ENCODE peak calls at places on chromosomes 6 and 20, in ten cellular contexts. U is HCT116; A is activated CD4-positive, alpha-beta T cell treated with anti-CD3 and anti-CD28 coated beads, Interleukin-2, amount 50 U/mL, for 1 hour; E is stimulated activated CD4-positive, alpha-beta T cell treated with anti-CD3 and anti-CD28 coated beads, Interleukin-12 subunit alpha, Interleukin-12 subunit beta, amount 100 ng/mL, for 48 hours; Y is GM20000; Z is T-helper 2 cell; V is ACHN; P is GM13977; H is neural crest cell; O is fibroblast of the conjunctiva. T is an unnamed sample.

GRCh38 chr6:131125431-131125830 is 9.8 kb upstream of the AKAP7 start:
- DNase-seq in P (no peak), U (no peak), O (no peak), H (no peak), Y (no peak), E (no peak), V (no peak), Z (no peak), A (no peak), T (no peak)

GRCh38 chr20:12963456-12963855 is 45.3 kb upstream of the SPTLC3 start:
- DNase-seq in Y (no peak), Z (no peak), A (no peak), O (no peak), H (no peak), P (no peak), U (no peak), E (no peak), V (no peak), T (no peak)

GRCh38 chr20:7346026-7346425 is 578.5 kb downstream of the BMP2 start:
- DNase-seq in Z (no peak), E (no peak), Y (no peak), O (no peak), V (no peak), P (no peak), A (no peak), U (no peak), H (no peak), T (no peak)

GRCh38 chr6:24547243-24547642 is 52.5 kb downstream of the ALDH5A1 start:
- DNase-seq in U (no peak), P (peak; percentile 17), Z (peak; percentile 14), H (no peak), A (peak; percentile 28), V (no peak), O (no peak), Y (peak; percentile 23), E (peak; percentile 5), T (peak; percentile 2)

GRCh38 chr6:7236312-7237209 is 76.4 kb downstream of the SSR1 start:
- DNase-seq in A (no peak), P (peak; percentile 73), E (no peak), Z (no peak), Y (peak; percentile 68), V (no peak), U (peak; percentile 35), H (no peak), O (no peak), T (no peak)

GRCh38 chr20:46367967-46368901 is 38.2 kb downstream of the ELMO2 start:
- DNase-seq in H (no peak), Y (no peak), U (no peak), Z (no peak), O (no peak), E (no peak), A (no peak), P (no peak), V (no peak), T (no peak)

GRCh38 chr6:128063850-128064539 is 163.1 kb upstream of the THEMIS start:
- DNase-seq in U (no peak), A (no peak), V (no peak), O (no peak), E (no peak), Y (no peak), P (no peak), H (no peak), Z (no peak), T (no peak)

GRCh38 chr6:56902551-56903464 is 52.1 kb upstream of the BEND6 start:
- DNase-seq in O (peak; percentile 51), P (peak; percentile 20), V (peak; percentile 56), H (no peak), A (no peak), Y (peak; percentile 52), Z (no peak), E (no peak), U (no peak), T (no peak)

GRCh38 chr6:163404825-163405265 is 9.7 kb upstream of the QKI start:
- DNase-seq in E (no peak), P (no peak), A (no peak), Y (no peak), V (no peak), U (no peak), H (no peak), O (no peak), Z (no peak), T (no peak)

GRCh38 chr6:44284119-44284518 is 13.9 kb downstream of the TMEM151B start:
- DNase-seq in Y (no peak), V (no peak), H (no peak), E (no peak), A (no peak), P (no peak), Z (no peak), U (no peak), O (no peak), T (no peak)

T was measured in effector memory CD4-positive, alpha-beta T cell.